ENCODE peak calls at places on chromosomes 12 and 14, in seven cellular contexts. H is AG09309, Z is heart left ventricle, I is GM12878, S is choroid plexus epithelial cell, Q is pancreas, A is cardiac fibroblast. F is an unnamed sample.

GRCh38 chr12:122111070-122111750 is 32.7 kb downstream of the MLXIP start:
- DNase-seq in H (no peak), A (no peak), S (no peak), Z (no peak), Q (peak), I (no peak), F (no peak)

GRCh38 chr12:65643171-65643570 is 181.1 kb upstream of the HMGA2 start:
- DNase-seq in H (no peak), S (no peak), Z (no peak), Q (no peak), A (peak), I (no peak), F (no peak)

GRCh38 chr12:48934312-48934706 is 9.0 kb upstream of the FKBP11 start:
- DNase-seq in I (no peak), A (no peak), Q (no peak), H (no peak), Z (no peak), S (peak), F (no peak)

GRCh38 chr14:101503431-101504095 is 57.7 kb upstream of the DIO3 start:
- DNase-seq in S (no peak), H (no peak), Q (peak), A (no peak), Z (peak), I (no peak), F (no peak)

GRCh38 chr12:108297895-108298760 is 41.0 kb downstream of the CMKLR1 start:
- DNase-seq in H (no peak), A (no peak), I (peak), Z (no peak), S (no peak), Q (no peak), F (no peak)

GRCh38 chr14:37089410-37089809 is 83.0 kb downstream of the SLC25A21 start:
- DNase-seq in Q (no peak), H (no peak), S (no peak), I (no peak), Z (no peak), A (no peak), F (no peak)

GRCh38 chr12:22588817-22589216 is 36.2 kb upstream of the ETNK1 start:
- DNase-seq in H (no peak), Q (no peak), A (no peak), S (no peak), I (no peak), Z (no peak), F (no peak)

GRCh38 chr12:23708185-23708837 is 241.2 kb downstream of the SOX5 start:
- DNase-seq in Z (no peak), S (no peak), I (no peak), H (no peak), A (no peak), Q (no peak), F (no peak)

GRCh38 chr12:110199360-110200123 is 75.4 kb downstream of the IFT81 start:
- DNase-seq in Q (no peak), S (peak), I (peak), Z (no peak), A (peak), H (no peak), F (peak)

GRCh38 chr12:1845010-1845409 is 24.6 kb downstream of the LRTM2 start:
- DNase-seq in Z (no peak), S (no peak), Q (no peak), I (no peak), H (no peak), A (no peak), F (no peak)

GRCh38 chr12:104219908-104220404 is 4.4 kb downstream of the TXNRD1 start:
- DNase-seq in I (no peak), S (peak), Z (no peak), A (peak), H (peak), Q (peak), F (peak)

GRCh38 chr14:89805501-89805900 is 149.0 kb downstream of the EFCAB11 start:
- DNase-seq in Z (no peak), S (peak), A (no peak), I (no peak), Q (no peak), H (peak), F (no peak)

GRCh38 chr14:36505193-36505815 is 14.7 kb downstream of the NKX2-1 start:
- DNase-seq in Z (no peak), Q (no peak), A (no peak), S (no peak), H (no peak), I (no peak), F (no peak)

GRCh38 chr12:561116-561705 is 101.5 kb downstream of the B4GALNT3 start:
- DNase-seq in Z (no peak), I (no peak), A (no peak), H (no peak), Q (no peak), S (no peak), F (no peak)

GRCh38 chr12:38926501-38926900 is 21.1 kb upstream of the CPNE8 start:
- DNase-seq in Q (no peak), A (no peak), H (no peak), Z (no peak), I (no peak), S (no peak), F (no peak)

GRCh38 chr12:69903548-69903947 is 78.5 kb downstream of the MYRFL start:
- DNase-seq in H (no peak), Z (no peak), A (no peak), I (no peak), S (no peak), Q (no peak), F (no peak)

GRCh38 chr14:44833376-44833775 is 128.4 kb downstream of the KLHL28 start:
- DNase-seq in S (peak), Q (no peak), I (no peak), H (peak), Z (no peak), A (peak), F (peak)

GRCh38 chr14:56273949-56274348 is 155.7 kb downstream of the PELI2 start:
- DNase-seq in I (no peak), Q (no peak), H (no peak), Z (no peak), A (peak), S (no peak), F (no peak)

GRCh38 chr14:105889666-105890473 is 363.5 kb downstream of the TMEM121 start:
- DNase-seq in Z (peak), H (no peak), S (no peak), Q (no peak), I (no peak), A (no peak), F (no peak)

DNA sequence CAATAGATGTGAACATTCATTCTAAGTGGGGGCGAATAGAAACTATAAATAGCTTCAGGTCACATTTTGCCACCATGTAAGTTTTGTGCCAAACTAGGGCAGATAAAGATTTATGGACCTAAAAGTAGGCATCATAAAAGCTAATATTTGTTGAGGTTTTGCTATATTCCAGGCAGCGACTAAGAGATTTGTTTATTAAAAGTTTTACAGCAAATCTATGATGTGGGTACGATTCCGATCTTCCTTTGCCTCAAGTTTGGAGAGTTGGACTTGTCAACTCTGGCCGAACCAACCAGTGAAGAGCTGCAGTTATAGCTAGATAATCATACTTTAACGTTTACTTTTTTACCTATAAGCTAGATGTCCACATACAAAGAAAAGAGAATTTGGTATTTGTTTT is 1.6 kb downstream of the MAPK1IP1L start:
- DNase-seq in Q (no peak), Z (no peak), H (no peak), S (no peak), A (no peak), I (no peak), F (no peak)
- H3K4me3 ChIP-seq in Q (peak), Z (peak), H (peak), S (peak), A (peak), I (peak), F (peak)

DNA sequence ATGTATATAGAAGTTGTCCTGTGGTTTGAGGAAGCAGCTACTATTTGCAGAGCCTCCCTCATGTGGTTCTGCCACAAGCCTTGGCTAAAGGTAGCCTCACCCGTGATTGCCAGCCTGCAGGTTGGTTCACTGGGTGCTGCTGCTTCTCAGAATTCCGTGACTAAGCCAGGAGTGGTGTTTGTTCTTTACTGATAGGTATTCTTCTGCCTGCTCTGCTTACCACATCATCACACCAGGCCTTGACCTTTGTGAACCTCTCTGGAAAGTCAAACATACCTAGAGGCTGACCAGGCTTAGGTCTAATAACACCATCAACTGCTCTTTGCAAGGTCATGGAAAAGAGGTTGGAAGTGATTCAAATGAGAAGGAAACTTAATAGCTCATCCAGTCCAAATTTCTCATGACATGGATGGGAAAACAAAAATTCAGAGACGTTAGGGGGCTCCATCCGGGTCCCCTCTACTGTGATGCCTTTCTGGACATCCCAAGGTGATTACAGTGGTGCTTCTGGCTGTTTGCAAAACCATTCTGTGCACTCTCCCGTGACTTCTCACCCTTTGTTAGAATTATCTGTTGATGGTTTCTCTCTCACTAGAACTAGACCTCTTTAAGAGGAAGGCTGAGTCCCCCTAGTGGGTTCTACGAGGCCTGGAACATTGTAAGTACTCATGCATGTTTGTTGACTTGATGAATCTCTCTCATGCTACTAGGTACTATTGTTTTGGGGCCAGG is 8.5 kb upstream of the SOCS2 start:
- DNase-seq in Z (no peak), Q (peak), S (peak), A (peak), H (no peak), I (no peak), F (peak)
- TF ChIP-seq CTCF in Z (no peak), Q (no peak), S (peak), A (peak), H (peak), I (peak), F (peak)

GRCh38 chr14:65170768-65171251 is 68.5 kb upstream of the MAX start:
- DNase-seq in S (peak), A (peak), Q (no peak), I (peak), Z (no peak), H (peak), F (peak)
- H3K4me3 ChIP-seq in S (peak), A (peak), Q (no peak), I (peak), Z (peak), H (peak), F (peak)

DNA sequence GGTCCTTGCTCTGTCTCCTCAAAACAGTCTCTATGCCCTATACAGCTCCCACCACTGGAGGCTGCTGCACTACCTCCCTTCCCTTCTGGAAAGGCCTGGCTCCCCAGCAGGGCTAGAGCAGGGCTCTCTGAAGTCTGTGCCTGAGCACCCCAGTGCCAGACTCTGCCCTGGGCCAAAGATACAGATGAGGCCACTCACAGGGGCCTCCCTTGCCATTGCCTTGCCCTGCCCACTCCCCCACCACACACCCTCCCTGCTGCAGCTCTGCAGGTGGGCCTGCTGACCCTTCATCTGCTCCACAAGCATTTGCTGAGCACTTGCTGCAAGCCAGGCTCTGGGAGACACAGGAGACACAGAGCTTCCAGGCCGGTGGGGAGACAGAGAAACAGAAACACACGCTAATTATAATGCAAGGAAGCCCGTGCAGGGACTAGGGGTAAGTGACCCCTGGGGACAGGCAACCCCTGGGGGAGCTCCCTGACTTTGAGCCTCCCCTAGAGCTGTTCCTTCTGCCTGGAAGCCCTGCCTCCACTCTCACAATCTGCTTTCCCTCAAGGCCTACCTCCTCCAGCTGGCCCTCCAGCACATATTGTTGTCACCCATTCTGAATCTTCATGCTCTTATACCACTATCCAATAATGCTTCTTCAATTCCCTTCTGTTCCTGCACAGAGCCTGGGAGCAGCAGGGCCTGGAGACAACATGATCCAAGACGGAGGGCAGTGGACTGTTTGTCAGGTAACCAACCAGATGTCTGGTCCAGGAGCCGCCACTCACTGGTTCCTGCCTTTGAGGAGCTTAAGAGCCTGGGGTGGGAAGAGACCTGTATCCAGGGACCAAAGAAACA is 32.6 kb upstream of the PNMA1 start:
- DNase-seq in Q (no peak), Z (no peak), I (no peak), A (no peak), H (no peak), S (no peak), F (no peak)
- TF ChIP-seq CTCF in Q (no peak), Z (no peak), I (peak), A (peak), H (peak), S (peak), F (peak)

GRCh38 chr14:63707216-63707615 is 20.6 kb downstream of the SGPP1 start:
- DNase-seq in Q (no peak), I (no peak), Z (no peak), A (no peak), S (no peak), H (no peak), F (no peak)

GRCh38 chr14:63710497-63710896 is 17.4 kb downstream of the SGPP1 start:
- DNase-seq in I (no peak), H (no peak), Q (no peak), A (no peak), Z (no peak), S (no peak), F (no peak)

GRCh38 chr14:63701614-63702291 is 26.1 kb downstream of the SGPP1 start:
- DNase-seq in S (no peak), Z (no peak), H (no peak), I (no peak), Q (no peak), A (no peak), F (no peak)

DNA sequence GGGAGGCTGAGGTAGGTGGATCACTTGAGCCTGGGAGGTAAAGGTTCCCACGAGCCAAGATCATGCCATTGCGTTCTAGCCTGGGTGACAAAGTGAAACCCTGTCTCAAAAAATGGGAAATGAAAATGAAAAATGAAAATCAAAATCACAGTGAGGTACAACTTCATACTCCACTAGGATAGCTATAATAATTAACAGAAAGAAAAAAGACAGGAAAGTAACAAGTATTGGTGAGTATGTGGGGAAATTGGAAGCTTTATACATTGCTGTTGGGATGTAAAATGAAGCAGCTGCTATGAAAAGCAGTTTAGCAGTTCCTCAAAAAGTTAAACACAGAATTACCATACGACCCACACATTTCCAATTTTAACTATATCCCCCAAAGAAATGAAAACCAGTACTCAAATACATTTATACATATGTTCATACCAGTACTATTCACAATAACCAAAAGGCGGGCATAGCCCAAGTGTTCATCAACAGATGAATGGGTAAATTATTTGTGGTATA is 22.2 kb downstream of the SGPP1 start:
- DNase-seq in A (no peak), Z (no peak), I (peak), H (no peak), Q (no peak), S (no peak), F (no peak)
- H3K4me3 ChIP-seq in A (no peak), Z (no peak), I (no peak), H (no peak), Q (no peak), S (no peak), F (no peak)

GRCh38 chr14:22428681-22429315 is 160.2 kb downstream of the DAD1 start:
- DNase-seq in A (peak), S (peak), H (no peak), I (no peak), Q (no peak), Z (no peak), F (peak)
- TF ChIP-seq CTCF in A (no peak), S (no peak), H (no peak), I (no peak), Q (no peak), Z (no peak), F (no peak)

GRCh38 chr12:10147714-10148403 is 17.9 kb upstream of the CLEC7A start:
- DNase-seq in Z (no peak), H (no peak), I (no peak), A (no peak), Q (no peak), S (no peak), F (no peak)

GRCh38 chr12:10151621-10152020 is 20.3 kb downstream of the OLR1 start:
- DNase-seq in I (no peak), Q (no peak), Z (no peak), S (no peak), H (no peak), A (no peak), F (no peak)

GRCh38 chr12:10159280-10159679 is 12.7 kb downstream of the OLR1 start:
- DNase-seq in Z (no peak), Q (no peak), S (no peak), I (no peak), H (no peak), A (no peak), F (no peak)

GRCh38 chr12:10154145-10154496 is 17.8 kb downstream of the OLR1 start:
- DNase-seq in S (no peak), A (no peak), I (no peak), H (no peak), Q (no peak), Z (no peak), F (no peak)

GRCh38 chr12:10153271-10154144 is 18.4 kb downstream of the OLR1 start:
- DNase-seq in S (peak), Q (peak), Z (peak), I (no peak), H (peak), A (peak), F (peak)
- H3K4me3 ChIP-seq in S (peak), Q (peak), Z (peak), I (peak), H (peak), A (peak), F (peak)

GRCh38 chr14:103460415-103460814 is 62.2 kb downstream of the CKB start:
- DNase-seq in S (no peak), H (no peak), A (no peak), I (no peak), Z (no peak), Q (no peak), F (no peak)

GRCh38 chr14:103463149-103463548 is 59.5 kb downstream of the CKB start:
- DNase-seq in Q (no peak), Z (no peak), S (no peak), I (no peak), H (no peak), A (no peak), F (no peak)
- TF ChIP-seq CTCF in Q (no peak), Z (no peak), S (no peak), I (no peak), H (no peak), A (no peak), F (no peak)

DNA sequence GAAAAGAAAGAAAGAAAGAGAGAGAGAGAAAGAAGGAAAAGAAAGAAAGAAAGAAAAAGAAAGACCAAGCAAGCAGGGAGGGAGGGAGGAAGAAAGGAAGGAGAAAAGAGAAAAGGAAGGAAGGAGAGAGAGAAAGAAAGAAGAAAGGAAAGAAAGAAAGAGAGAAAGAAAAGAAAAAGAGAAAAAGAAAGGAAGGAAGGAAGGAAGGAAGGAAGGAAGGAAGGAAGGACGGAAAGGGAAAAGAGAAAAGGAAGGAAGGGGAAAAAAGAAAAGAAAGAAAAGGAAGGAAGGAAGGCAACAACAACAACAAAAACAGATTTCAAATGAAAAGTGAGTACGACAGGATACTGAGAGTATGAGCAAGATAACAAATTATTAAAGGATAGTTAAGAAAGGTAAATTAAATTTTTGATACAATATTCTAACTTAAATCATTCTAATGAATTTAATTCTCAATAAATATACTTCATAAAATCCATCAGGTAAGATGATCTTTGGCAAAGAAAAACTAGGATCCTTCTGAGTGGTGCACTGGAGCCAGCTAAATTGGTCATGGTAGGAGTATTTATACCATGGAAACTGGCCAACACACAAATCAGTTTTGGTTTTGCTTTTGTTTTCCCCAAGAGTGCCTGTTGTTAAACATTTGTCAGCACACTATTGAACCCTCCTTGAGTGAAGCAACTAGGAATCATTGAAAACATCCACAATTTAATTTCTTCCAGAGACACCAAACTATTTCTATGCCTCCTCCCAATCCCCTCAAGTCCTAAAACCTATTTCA is 56.1 kb upstream of the DYRK2 start:
- DNase-seq in S (peak), A (peak), Z (no peak), H (peak), Q (peak), I (peak), F (peak)
- H3K4me3 ChIP-seq in S (no peak), A (no peak), Z (no peak), H (no peak), Q (no peak), I (peak), F (no peak)